ENCODE peak calls at places on chromosome 3, in four cellular contexts. T is cardiac muscle cell, S is RWPE2, H is lung. N is an unnamed sample.

GRCh38 chr3:117700573-117701360 is 991.2 kb downstream of the TUSC7 start:
- DNase-seq in T (no peak), S (no peak), H (no peak), N (peak; percentile 43)

GRCh38 chr3:128786434-128787020 is 60.5 kb downstream of the RAB7A start:
- DNase-seq in T (peak; percentile 46), S (no peak), H (no peak), N (peak; percentile 60)

GRCh38 chr3:55094691-55095090 is 166.8 kb upstream of the LRTM1 start:
- DNase-seq in T (no peak), S (no peak), H (no peak), N (no peak)

GRCh38 chr3:159884661-159885402 is 103.8 kb upstream of the IL12A start:
- DNase-seq in T (peak; percentile 71), S (no peak), H (no peak), N (peak; percentile 76)

GRCh38 chr3:88003115-88003755 is 55.6 kb downstream of the CGGBP1 start:
- DNase-seq in T (peak; percentile 76), S (no peak), H (no peak), N (peak; percentile 82)

GRCh38 chr3:127819656-127820055 is 2.7 kb downstream of the MGLL start:
- DNase-seq in T (no peak), S (no peak), H (no peak), N (no peak)

GRCh38 chr3:126186271-126186670 is 5.9 kb upstream of the ALDH1L1 start:
- DNase-seq in T (no peak), S (no peak), H (no peak), N (no peak)

GRCh38 chr3:197472151-197472550 is 83.6 kb downstream of the BDH1 start:
- DNase-seq in T (no peak), S (no peak), H (no peak), N (no peak)

GRCh38 chr3:12416731-12417130 is 67.5 kb upstream of the TSEN2 start:
- DNase-seq in T (no peak), S (no peak), H (no peak), N (no peak)

GRCh38 chr3:13037458-13038117 is 35.6 kb downstream of the IQSEC1 start:
- DNase-seq in T (no peak), S (no peak), H (no peak), N (no peak)

GRCh38 chr3:67640023-67640660 is 14.3 kb downstream of the SUCLG2 start:
- DNase-seq in T (no peak), S (no peak), H (no peak), N (peak; percentile 56)

GRCh38 chr3:168981396-168981795 is 682.1 kb downstream of the MECOM start:
- DNase-seq in T (no peak), S (no peak), H (no peak), N (no peak)

GRCh38 chr3:65723011-65723410 is 315.7 kb downstream of the MAGI1 start:
- DNase-seq in T (no peak), S (no peak), H (no peak), N (no peak)

GRCh38 chr3:153977148-153977547 is 144.0 kb upstream of the ARHGEF26 start:
- DNase-seq in T (peak; percentile 75), S (no peak), H (no peak), N (peak; percentile 7)

GRCh38 chr3:114454592-114455251 is 160.9 kb downstream of the TIGIT start:
- DNase-seq in T (peak; percentile 34), S (no peak), H (no peak), N (peak; percentile 23)

GRCh38 chr3:126424039-126424717 is 29.5 kb downstream of the CFAP100 start:
- DNase-seq in T (no peak), S (no peak), H (no peak), N (no peak)

GRCh38 chr3:193997228-193998192 is 138.4 kb upstream of the HES1 start:
- DNase-seq in T (no peak), S (no peak), H (no peak), N (no peak)

GRCh38 chr3:64361962-64362735 is 136.9 kb upstream of the PRICKLE2 start:
- DNase-seq in T (peak; percentile 61), S (no peak), H (no peak), N (no peak)

GRCh38 chr3:16982439-16982838 is 97.7 kb downstream of the PLCL2 start:
- DNase-seq in T (no peak), S (no peak), H (no peak), N (no peak)

GRCh38 chr3:161600185-161600584 is 103.6 kb downstream of the OTOL1 start:
- DNase-seq in T (no peak), S (no peak), H (peak; percentile 35), N (no peak)

GRCh38 chr3:139830817-139831216 is 104.2 kb upstream of the CLSTN2 start:
- DNase-seq in T (no peak), S (no peak), H (peak; percentile 39), N (peak; percentile 2)

GRCh38 chr3:159635047-159635641 is 353.5 kb upstream of the IL12A start:
- DNase-seq in T (peak; percentile 18), S (no peak), H (no peak), N (peak; percentile 23)

GRCh38 chr3:128280466-128281455 is 127.5 kb downstream of the EEFSEC start:
- DNase-seq in T (no peak), S (no peak), H (peak; percentile 6), N (no peak)

GRCh38 chr3:168653255-168653654 is 557.5 kb upstream of the GOLIM4 start:
- DNase-seq in T (no peak), S (no peak), H (no peak), N (no peak)

GRCh38 chr3:123773681-123774431 is 110.3 kb downstream of the MYLK start:
- DNase-seq in T (peak; percentile 55), S (no peak), H (peak; percentile 43), N (peak; percentile 94)

GRCh38 chr3:38446287-38446686 is 7.4 kb upstream of the ACVR2B start:
- DNase-seq in T (no peak), S (no peak), H (no peak), N (no peak)

GRCh38 chr3:114362815-114363214 is 69.0 kb downstream of the TIGIT start:
- DNase-seq in T (peak; percentile 66), S (no peak), H (no peak), N (peak; percentile 73)

GRCh38 chr3:66376568-66376967 is 124.3 kb downstream of the LRIG1 start:
- DNase-seq in T (peak; percentile 91), S (no peak), H (no peak), N (peak; percentile 71)

GRCh38 chr3:120147072-120147871 is 53.0 kb upstream of the GSK3B start:
- DNase-seq in T (no peak), S (no peak), H (no peak), N (no peak)

GRCh38 chr3:77320514-77320913 is 280.6 kb downstream of the ROBO2 start:
- DNase-seq in T (peak; percentile 62), S (no peak), H (no peak), N (peak; percentile 82)

GRCh38 chr3:177538743-177539730 is 341.8 kb upstream of the TBL1XR1 start:
- DNase-seq in T (peak; percentile 38), S (no peak), H (no peak), N (no peak)

GRCh38 chr3:38119802-38120689 is 16.9 kb downstream of the ACAA1 start:
- DNase-seq in T (no peak), S (peak; percentile 42), H (no peak), N (no peak)

GRCh38 chr3:40736943-40737342 is 212.2 kb downstream of the ZNF621 start:
- DNase-seq in T (no peak), S (no peak), H (no peak), N (no peak)
- H3K36me3 ChIP-seq in T (no peaks in the 10 kb centered on the region), S (no peaks in the 10 kb centered on the region), H (no peaks in the 10 kb centered on the region), N (no peaks in the 10 kb centered on the region)

GRCh38 chr3:52268036-52268435 is 10.4 kb downstream of the WDR82 start:
- DNase-seq in T (no peak), S (no peak), H (no peak), N (no peak)

GRCh38 chr3:52270252-52270754 is 8.1 kb downstream of the WDR82 start:
- DNase-seq in T (no peak), S (no peak), H (no peak), N (no peak)

GRCh38 chr3:52262447-52262846 is 16.0 kb downstream of the WDR82 start:
- DNase-seq in T (no peak), S (no peak), H (no peak), N (no peak)

GRCh38 chr3:52259448-52259847 is 13.9 kb downstream of the PPM1M start:
- DNase-seq in T (no peak), S (no peak), H (no peak), N (no peak)

DNA sequence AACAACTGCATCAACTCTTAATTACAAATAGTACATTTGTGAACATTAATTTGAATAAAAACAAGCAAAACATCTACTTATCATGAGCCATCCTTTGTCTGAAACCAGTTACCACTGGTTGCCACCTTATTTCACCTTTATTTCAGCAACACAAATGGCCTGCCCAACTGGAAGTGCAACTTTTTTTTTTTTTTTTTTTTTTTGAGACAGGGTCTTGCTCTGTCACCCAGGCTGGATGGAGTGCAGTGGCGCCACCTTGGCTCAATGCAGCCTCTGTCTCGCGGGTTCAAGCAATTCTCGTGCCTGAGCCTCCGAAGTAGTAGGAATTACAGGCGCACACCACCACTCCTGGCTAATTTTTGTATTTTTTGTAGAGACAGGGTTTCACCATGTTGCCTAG is 13.1 kb downstream of the WDR82 start:
- DNase-seq in T (no peak), S (no peak), H (no peak), N (no peak)
- H3K36me3 ChIP-seq in T (peaks cover 74% of the 10 kb centered on the region), S (peaks cover 98% of the 10 kb centered on the region), H (peaks cover 48% of the 10 kb centered on the region), N (peaks cover 97% of the 10 kb centered on the region)

GRCh38 chr3:183654727-183655126 is 19.3 kb downstream of the KLHL24 start:
- DNase-seq in T (no peak), S (no peak), H (no peak), N (no peak)
- H3K36me3 ChIP-seq in T (peaks cover 35% of the 10 kb centered on the region), S (no peaks in the 10 kb centered on the region), H (peaks cover 31% of the 10 kb centered on the region), N (peaks cover 71% of the 10 kb centered on the region)

GRCh38 chr3:61052855-61053254 is 198.4 kb downstream of the FHIT start:
- DNase-seq in T (no peak), S (no peak), H (no peak), N (no peak)

GRCh38 chr3:61057491-61057890 is 193.8 kb downstream of the FHIT start:
- DNase-seq in T (no peak), S (no peak), H (no peak), N (no peak)

DNA sequence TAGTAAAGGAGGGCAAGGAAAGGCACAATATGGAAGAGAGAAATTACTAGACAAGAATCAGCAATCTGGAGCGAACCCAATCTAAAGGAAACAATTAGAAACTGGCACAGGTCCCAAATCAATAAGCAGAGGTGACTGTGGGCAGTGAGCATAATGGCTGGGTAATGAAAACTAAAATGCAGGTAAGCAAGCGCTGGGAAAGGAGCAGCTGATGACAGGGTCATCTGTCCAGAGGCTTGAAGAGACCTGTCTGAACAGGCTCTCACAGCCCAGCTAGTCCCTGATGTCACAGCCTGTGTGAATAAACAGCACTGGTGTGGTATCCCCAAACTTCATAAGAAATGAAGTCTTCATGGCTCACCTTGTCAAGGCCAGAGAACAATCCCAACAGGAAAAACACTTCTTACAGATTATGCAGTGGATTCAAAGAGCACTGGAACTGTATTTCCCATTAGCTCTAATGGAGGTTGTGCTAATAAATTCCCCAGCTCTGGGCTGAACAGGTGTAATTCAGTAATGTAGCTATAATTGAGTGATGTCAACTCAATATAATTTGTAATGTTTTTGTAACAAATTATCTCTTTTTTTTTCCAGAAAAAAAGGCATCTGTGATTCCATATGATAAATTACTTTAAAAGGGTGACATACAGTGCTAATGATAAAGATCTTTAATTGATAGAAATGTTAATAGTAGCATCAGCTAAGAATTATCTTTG is 197.3 kb downstream of the FHIT start:
- DNase-seq in T (no peak), S (no peak), H (no peak), N (no peak)
- H3K36me3 ChIP-seq in T (no peaks in the 10 kb centered on the region), S (no peaks in the 10 kb centered on the region), H (no peaks in the 10 kb centered on the region), N (no peaks in the 10 kb centered on the region)